ENCODE peak calls at places on chromosomes 3 and 15, in eight cellular contexts. U is heart right ventricle, I is glutamatergic neuron, W is GM20000, G is A673, K is CD14-positive monocyte, B is choroid plexus epithelial cell, X is fibroblast of mammary gland. H is an unnamed sample.

GRCh38 chr3:12705981-12706380 is 42.1 kb upstream of the RAF1 start:
- DNase-seq in U (no peak), I (no peak), W (no peak), G (no peak), K (no peak), B (no peak), X (peak; percentile 85), H (peak; percentile 75)

GRCh38 chr3:197891-198491 is 1.4 kb downstream of the CHL1 start:
- DNase-seq in U (no peak), I (peak; percentile 44), W (peak; percentile 67), G (peak; percentile 5), K (no peak), B (no peak), X (no peak), H (no peak)

GRCh38 chr3:38689346-38689745 is 39.9 kb upstream of the SCN5A start:
- DNase-seq in U (no peak), I (no peak), W (no peak), G (no peak), K (no peak), B (no peak), X (no peak), H (no peak)

GRCh38 chr3:100650651-100651611 is 41.5 kb downstream of the ADGRG7 start:
- DNase-seq in U (no peak), I (no peak), W (peak; percentile 52), G (peak; percentile 59), K (no peak), B (peak; percentile 80), X (peak; percentile 88), H (peak; percentile 61)

GRCh38 chr15:70752142-70752754 is 11.1 kb downstream of the UACA start:
- DNase-seq in U (peak; percentile 65), I (no peak), W (no peak), G (no peak), K (no peak), B (peak; percentile 83), X (peak; percentile 58), H (peak; percentile 41)

GRCh38 chr3:52392216-52392930 is 52.5 kb downstream of the SEMA3G start:
- DNase-seq in U (no peak), I (no peak), W (no peak), G (no peak), K (no peak), B (no peak), X (no peak), H (no peak)

GRCh38 chr15:51536965-51537574 is 85.5 kb downstream of the DMXL2 start:
- DNase-seq in U (no peak), I (no peak), W (peak; percentile 19), G (peak; percentile 17), K (no peak), B (peak; percentile 71), X (peak; percentile 45), H (peak; percentile 51)

GRCh38 chr15:58568157-58568571 is 136.4 kb downstream of the LIPC start:
- DNase-seq in U (no peak), I (no peak), W (no peak), G (peak; percentile 21), K (peak; percentile 53), B (peak; percentile 38), X (no peak), H (no peak)

GRCh38 chr3:113062717-113063116 is 71.9 kb downstream of the GTPBP8 start:
- DNase-seq in U (no peak), I (no peak), W (no peak), G (no peak), K (no peak), B (no peak), X (no peak), H (no peak)

GRCh38 chr15:66327736-66328135 is 28.7 kb downstream of the TIPIN start:
- DNase-seq in U (no peak), I (no peak), W (no peak), G (no peak), K (no peak), B (no peak), X (no peak), H (no peak)

GRCh38 chr3:168459229-168459784 is 363.6 kb upstream of the GOLIM4 start:
- DNase-seq in U (no peak), I (no peak), W (no peak), G (no peak), K (no peak), B (no peak), X (peak; percentile 26), H (no peak)

GRCh38 chr3:79264892-79265291 is 502.9 kb downstream of the ROBO1 start:
- DNase-seq in U (no peak), I (no peak), W (no peak), G (no peak), K (no peak), B (no peak), X (no peak), H (no peak)

GRCh38 chr3:124352143-124352528 is 360.2 kb upstream of the ROPN1 start:
- DNase-seq in U (no peak), I (no peak), W (no peak), G (no peak), K (no peak), B (no peak), X (no peak), H (no peak)

GRCh38 chr3:172635588-172635987 is 75.3 kb downstream of the NCEH1 start:
- DNase-seq in U (no peak), I (no peak), W (peak; percentile 69), G (no peak), K (no peak), B (no peak), X (peak; percentile 17), H (no peak)

GRCh38 chr15:76614725-76615124 is 278.2 kb downstream of the ISL2 start:
- DNase-seq in U (no peak), I (no peak), W (no peak), G (no peak), K (no peak), B (no peak), X (no peak), H (no peak)

DNA sequence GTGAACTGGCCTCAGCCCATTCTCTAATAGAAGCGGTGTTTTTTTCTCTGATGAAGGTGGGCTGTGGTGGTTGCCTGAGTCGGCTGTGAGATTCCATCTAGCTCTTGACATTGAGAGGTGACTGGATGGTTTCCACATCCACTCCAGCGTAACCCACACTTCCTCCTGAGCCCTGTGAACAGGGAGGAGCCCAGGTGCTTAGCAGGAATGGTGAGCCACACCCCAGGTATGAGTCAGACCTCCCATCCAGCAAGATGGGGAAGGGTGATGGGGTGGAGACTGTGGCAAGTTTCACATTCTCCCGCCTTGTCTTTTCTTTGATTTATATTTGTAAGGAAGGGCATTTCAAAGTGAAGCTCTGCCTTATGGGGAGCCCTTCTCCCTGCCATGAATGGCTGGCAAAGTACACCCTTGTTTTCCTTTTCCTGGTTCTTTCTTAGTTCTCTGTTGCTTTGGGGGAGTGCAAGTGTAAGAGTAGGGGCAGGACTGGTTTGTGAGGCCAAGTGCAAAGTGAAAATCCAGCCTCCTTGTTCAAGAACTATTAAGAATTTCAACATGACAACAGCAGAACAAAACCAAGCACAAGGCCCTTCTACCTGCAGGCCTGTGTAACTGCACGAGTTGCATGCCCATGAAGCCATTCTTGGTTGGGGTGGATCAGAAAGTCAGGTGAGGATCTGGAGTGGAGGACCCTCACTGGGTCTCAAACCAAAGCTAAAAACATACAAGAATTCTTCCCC is 4.6 kb upstream of the TPRG1 start:
- DNase-seq in U (no peak), I (no peak), W (no peak), G (no peak), K (no peak), B (no peak), X (no peak), H (no peak)
- TF ChIP-seq CTCF in U (no peak), I (no peak), W (no peak), G (no peak), K (no peak), B (no peak), X (no peak), H (no peak)

GRCh38 chr15:33132722-33133345 is 61.7 kb downstream of the FMN1 start:
- DNase-seq in U (no peak), I (no peak), W (no peak), G (peak; percentile 71), K (no peak), B (peak; percentile 87), X (peak; percentile 74), H (peak; percentile 81)
- TF ChIP-seq CTCF in U (peak; percentile 66), I (peak; percentile 51), W (no peak), G (peak; percentile 74), K (peak; percentile 65), B (peak; percentile 86), X (peak; percentile 87), H (peak; percentile 82)

GRCh38 chr3:193451881-193452280 is 73.3 kb upstream of the ATP13A5 start:
- DNase-seq in U (no peak), I (no peak), W (no peak), G (no peak), K (no peak), B (no peak), X (no peak), H (no peak)

GRCh38 chr3:193446975-193447602 is 68.5 kb upstream of the ATP13A5 start:
- DNase-seq in U (no peak), I (no peak), W (no peak), G (no peak), K (no peak), B (no peak), X (no peak), H (no peak)

DNA sequence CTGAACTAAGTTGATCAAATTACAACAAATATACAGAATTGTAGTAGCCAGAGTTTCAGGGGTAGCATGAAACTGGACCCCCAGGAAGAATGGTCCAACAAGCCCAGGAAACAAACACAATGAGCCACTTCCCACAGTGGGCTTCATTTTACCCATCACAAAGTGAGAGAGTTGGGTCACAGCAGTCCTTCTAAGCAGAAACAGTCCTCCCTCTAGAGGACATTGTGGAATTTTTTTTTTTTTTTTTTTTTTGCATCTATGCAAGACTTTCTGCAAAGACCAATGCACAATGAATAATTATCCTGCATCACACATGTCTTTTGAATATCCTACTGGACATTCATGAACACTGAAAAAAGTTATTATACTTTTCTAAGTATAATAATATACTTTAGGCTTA is 73.8 kb upstream of the ATP13A5 start:
- DNase-seq in U (no peak), I (no peak), W (no peak), G (peak; percentile 33), K (no peak), B (peak; percentile 4), X (no peak), H (no peak)
- TF ChIP-seq CTCF in U (peak; percentile 34), I (peak; percentile 67), W (no peak), G (peak; percentile 47), K (no peak), B (peak; percentile 30), X (peak; percentile 25), H (peak; percentile 19)

DNA sequence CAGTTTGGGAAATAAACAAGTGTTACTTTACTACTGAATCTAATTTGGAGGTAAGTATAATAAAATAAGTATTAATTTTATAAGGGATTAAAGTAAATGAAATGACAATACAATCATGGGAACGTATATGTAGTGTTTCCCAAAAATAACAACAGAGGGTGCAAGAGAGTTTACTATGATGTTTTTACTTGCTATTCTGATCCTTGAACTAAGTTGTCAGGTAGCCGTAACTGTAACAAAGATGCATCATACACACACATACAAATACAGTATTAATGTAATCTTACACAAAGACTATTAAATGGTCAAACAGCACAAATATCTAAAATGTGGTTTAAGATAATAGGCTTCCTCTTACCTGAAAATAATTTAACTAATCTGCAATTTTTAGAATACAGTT is 311.4 kb downstream of the TBC1D5 start:
- DNase-seq in U (no peak), I (no peak), W (peak; percentile 17), G (peak; percentile 43), K (no peak), B (peak; percentile 72), X (peak; percentile 57), H (peak; percentile 63)
- TF ChIP-seq CTCF in U (peak; percentile 62), I (peak; percentile 36), W (no peak), G (peak; percentile 63), K (peak; percentile 23), B (peak; percentile 52), X (peak; percentile 53), H (peak; percentile 54)

H was measured in fibroblast of the aortic adventitia.